ENCODE peak calls at places on chromosomes 7 and 10, in four cellular contexts. One of them, this sample, is unnamed.

GRCh38 chr10:115093776-115094361 is 704 bp downstream of the ATRNL1 start:
- DNase-seq in ecto neural progenitor cell: peak; percentile 64
- DNase-seq in ureter: no peak
- DNase-seq in retina: no peak
- DNase-seq in this sample: peak; percentile 77

GRCh38 chr7:27168265-27168947 is 3.1 kb upstream of the HOXA9 start:
- DNase-seq in ureter: no peak
- DNase-seq in ecto neural progenitor cell: no peak
- DNase-seq in retina: no peak
- DNase-seq in this sample: no peak

GRCh38 chr7:84154991-84155781 is 39.4 kb downstream of the SEMA3A start:
- DNase-seq in ecto neural progenitor cell: no peak
- DNase-seq in retina: no peak
- DNase-seq in ureter: no peak
- DNase-seq in this sample: no peak

GRCh38 chr7:27249724-27250636 is 7.4 kb downstream of the EVX1 start:
- DNase-seq in ecto neural progenitor cell: no peak
- DNase-seq in retina: peak; percentile 62
- DNase-seq in ureter: no peak
- DNase-seq in this sample: no peak

GRCh38 chr7:39252916-39253315 is 275.2 kb downstream of the POU6F2 start:
- DNase-seq in ecto neural progenitor cell: no peak
- DNase-seq in retina: no peak
- DNase-seq in ureter: no peak
- DNase-seq in this sample: no peak

GRCh38 chr10:119428789-119429188 is 113.7 kb downstream of the RGS10 start:
- DNase-seq in ecto neural progenitor cell: no peak
- DNase-seq in ureter: no peak
- DNase-seq in retina: no peak
- DNase-seq in this sample: no peak

GRCh38 chr7:2824026-2824677 is 20.0 kb downstream of the GNA12 start:
- DNase-seq in retina: no peak
- DNase-seq in ecto neural progenitor cell: no peak
- DNase-seq in ureter: no peak
- DNase-seq in this sample: no peak

GRCh38 chr7:146768941-146769340 is 652.3 kb downstream of the CNTNAP2 start:
- DNase-seq in retina: no peak
- DNase-seq in ecto neural progenitor cell: no peak
- DNase-seq in ureter: no peak
- DNase-seq in this sample: no peak

GRCh38 chr7:2517004-2517403 is 2.6 kb upstream of the LFNG start:
- DNase-seq in ecto neural progenitor cell: no peak
- DNase-seq in ureter: no peak
- DNase-seq in retina: no peak
- DNase-seq in this sample: no peak

GRCh38 chr10:82811621-82812020 is 936.6 kb downstream of the NRG3 start:
- DNase-seq in retina: no peak
- DNase-seq in ureter: no peak
- DNase-seq in ecto neural progenitor cell: no peak
- DNase-seq in this sample: peak; percentile 12

GRCh38 chr7:145655666-145656065 is 460.9 kb upstream of the CNTNAP2 start:
- DNase-seq in retina: no peak
- DNase-seq in ecto neural progenitor cell: no peak
- DNase-seq in ureter: no peak
- DNase-seq in this sample: no peak

GRCh38 chr10:132264966-132265877 is 42.5 kb downstream of the STK32C start:
- DNase-seq in retina: peak; percentile 76
- DNase-seq in ecto neural progenitor cell: no peak
- DNase-seq in ureter: no peak
- DNase-seq in this sample: no peak

GRCh38 chr7:87147500-87147899 is 4.8 kb upstream of the DMTF1 start:
- DNase-seq in ecto neural progenitor cell: no peak
- DNase-seq in ureter: no peak
- DNase-seq in retina: no peak
- DNase-seq in this sample: no peak

GRCh38 chr7:39758234-39758970 is 135.0 kb downstream of the RALA start:
- DNase-seq in ureter: no peak
- DNase-seq in ecto neural progenitor cell: no peak
- DNase-seq in retina: no peak
- DNase-seq in this sample: no peak

GRCh38 chr7:132368246-132368900 is 207.9 kb downstream of the PLXNA4 start:
- DNase-seq in retina: no peak
- DNase-seq in ecto neural progenitor cell: no peak
- DNase-seq in ureter: no peak
- DNase-seq in this sample: no peak

GRCh38 chr10:31604141-31604540 is 285.1 kb downstream of the ZEB1 start:
- DNase-seq in retina: no peak
- DNase-seq in ecto neural progenitor cell: no peak
- DNase-seq in ureter: no peak
- DNase-seq in this sample: no peak

GRCh38 chr7:150945853-150946825 is 32.0 kb downstream of the KCNH2 start:
- DNase-seq in ecto neural progenitor cell: no peak
- DNase-seq in ureter: peak; percentile 66
- DNase-seq in retina: peak; percentile 57
- DNase-seq in this sample: no peak

GRCh38 chr7:37448637-37449331 is at the start of gene ELMO1:
- DNase-seq in ureter: peak; percentile 82
- DNase-seq in retina: peak; percentile 92
- DNase-seq in ecto neural progenitor cell: peak; percentile 88
- DNase-seq in this sample: peak; percentile 93

GRCh38 chr7:23418046-23418445 is 52.2 kb downstream of the IGF2BP3 start:
- DNase-seq in retina: no peak
- DNase-seq in ecto neural progenitor cell: no peak
- DNase-seq in ureter: no peak
- DNase-seq in this sample: no peak